ENCODE peak calls at places on chromosomes 13 and 19, in seven cellular contexts. T, A, R, S, Y, I and N are unnamed samples.

GRCh38 chr19:13014101-13014920 is 19.0 kb downstream of the NFIX start:
- DNase-seq in T (no peak), A (no peak), R (no peak), S (no peak), Y (no peak), I (no peak), N (no peak)

GRCh38 chr13:30486230-30487074 is 20.7 kb upstream of the HMGB1 start:
- DNase-seq in T (no peak), A (no peak), R (no peak), S (no peak), Y (no peak), I (no peak), N (no peak)

GRCh38 chr19:33388817-33389573 is 15.5 kb downstream of the CEBPG start:
- DNase-seq in T (no peak), A (peak), R (no peak), S (no peak), Y (no peak), I (no peak), N (peak)

GRCh38 chr19:14474827-14475226 is 327 bp downstream of the PTGER1 start:
- DNase-seq in T (no peak), A (no peak), R (no peak), S (no peak), Y (peak), I (no peak), N (no peak)

GRCh38 chr19:13282486-13283065 is 132.4 kb downstream of the IER2 start:
- DNase-seq in T (no peak), A (no peak), R (no peak), S (no peak), Y (no peak), I (no peak), N (no peak)

GRCh38 chr13:44932850-44933251 is 56.4 kb downstream of the NUFIP1 start:
- DNase-seq in T (no peak), A (no peak), R (no peak), S (no peak), Y (no peak), I (no peak), N (no peak)

GRCh38 chr13:69683921-69684663 is 423.5 kb upstream of the ATXN8OS start:
- DNase-seq in T (no peak), A (no peak), R (no peak), S (no peak), Y (peak), I (no peak), N (no peak)

GRCh38 chr13:25727250-25727649 is 324.6 kb downstream of the SHISA2 start:
- DNase-seq in T (no peak), A (no peak), R (no peak), S (no peak), Y (no peak), I (no peak), N (no peak)

GRCh38 chr13:22757530-22758120 is 423.2 kb upstream of the SGCG start:
- DNase-seq in T (no peak), A (peak), R (no peak), S (no peak), Y (no peak), I (no peak), N (no peak)

GRCh38 chr19:23070353-23070781 is 46.5 kb upstream of the ZNF730 start:
- DNase-seq in T (peak), A (peak), R (no peak), S (no peak), Y (peak), I (no peak), N (peak)

GRCh38 chr19:12777217-12778019 is 2.1 kb upstream of the HOOK2 start:
- DNase-seq in T (no peak), A (peak), R (peak), S (peak), Y (peak), I (no peak), N (peak)

GRCh38 chr13:53920916-53921315 is 892.3 kb downstream of the OLFM4 start:
- DNase-seq in T (no peak), A (no peak), R (no peak), S (no peak), Y (no peak), I (no peak), N (no peak)

GRCh38 chr13:90154311-90154960 is 1193.1 kb upstream of the MIR17HG start:
- DNase-seq in T (no peak), A (no peak), R (no peak), S (no peak), Y (no peak), I (no peak), N (no peak)

GRCh38 chr19:54560881-54561385 is 12.7 kb upstream of the LILRA2 start:
- DNase-seq in T (no peak), A (no peak), R (no peak), S (no peak), Y (no peak), I (no peak), N (no peak)

GRCh38 chr19:50838239-50838638 is 4.9 kb upstream of the KLK15 start:
- DNase-seq in T (no peak), A (no peak), R (no peak), S (no peak), Y (peak), I (peak), N (no peak)

GRCh38 chr13:91355826-91356710 is 8.6 kb downstream of the MIR17HG start:
- DNase-seq in T (no peak), A (no peak), R (no peak), S (no peak), Y (no peak), I (no peak), N (no peak)

GRCh38 chr13:98222081-98222554 is 45.0 kb upstream of the RNF113B start:
- DNase-seq in T (no peak), A (no peak), R (no peak), S (no peak), Y (no peak), I (no peak), N (no peak)

GRCh38 chr19:38371081-38371480 is 3.3 kb upstream of the PSMD8 start:
- DNase-seq in T (no peak), A (no peak), R (no peak), S (no peak), Y (no peak), I (no peak), N (no peak)

GRCh38 chr13:86581711-86582110 is 782.5 kb upstream of the SLITRK6 start:
- DNase-seq in T (no peak), A (no peak), R (no peak), S (no peak), Y (no peak), I (no peak), N (no peak)

GRCh38 chr19:10817291-10818038 is 18.5 kb downstream of the TMED1 start:
- DNase-seq in T (no peak), A (peak), R (no peak), S (no peak), Y (no peak), I (no peak), N (no peak)

GRCh38 chr13:96821381-96821780 is 172.9 kb downstream of the OXGR1 start:
- DNase-seq in T (no peak), A (no peak), R (no peak), S (no peak), Y (no peak), I (no peak), N (no peak)

GRCh38 chr13:104477256-104477655 is 1411.0 kb upstream of the SLC10A2 start:
- DNase-seq in T (no peak), A (no peak), R (no peak), S (no peak), Y (no peak), I (no peak), N (no peak)

GRCh38 chr13:112849500-112849899 is 119.5 kb upstream of the MCF2L start:
- DNase-seq in T (no peak), A (peak), R (no peak), S (peak), Y (no peak), I (no peak), N (no peak)

GRCh38 chr13:78657699-78658629 is 991 bp downstream of the OBI1 start:
- DNase-seq in T (no peak), A (peak), R (no peak), S (peak), Y (peak), I (no peak), N (no peak)

GRCh38 chr13:44277459-44277858 is 96.2 kb upstream of the SERP2 start:
- DNase-seq in T (no peak), A (no peak), R (no peak), S (no peak), Y (no peak), I (no peak), N (no peak)

GRCh38 chr13:79385694-79386093 is 20.4 kb downstream of the RBM26 start:
- DNase-seq in T (no peak), A (no peak), R (no peak), S (no peak), Y (peak), I (peak), N (no peak)

GRCh38 chr13:31043891-31044657 is 111.6 kb downstream of the TEX26 start:
- DNase-seq in T (peak), A (peak), R (peak), S (peak), Y (peak), I (peak), N (peak)

GRCh38 chr13:36807616-36808015 is 11.4 kb upstream of the RFXAP start:
- DNase-seq in T (no peak), A (no peak), R (no peak), S (no peak), Y (no peak), I (no peak), N (no peak)

GRCh38 chr13:57666131-57666530 is 34.6 kb downstream of the PCDH17 start:
- DNase-seq in T (no peak), A (no peak), R (no peak), S (no peak), Y (no peak), I (no peak), N (no peak)

GRCh38 chr13:27355894-27356293 is 68.5 kb upstream of the GTF3A start:
- DNase-seq in T (no peak), A (no peak), R (no peak), S (no peak), Y (no peak), I (no peak), N (no peak)

GRCh38 chr13:96772426-96772825 is 221.8 kb downstream of the OXGR1 start:
- DNase-seq in T (no peak), A (no peak), R (no peak), S (no peak), Y (no peak), I (no peak), N (no peak)

GRCh38 chr19:12779162-12779993 is 4.0 kb upstream of the HOOK2 start:
- DNase-seq in T (no peak), A (peak), R (no peak), S (peak), Y (peak), I (no peak), N (no peak)

GRCh38 chr13:79226250-79226649 is 179.8 kb downstream of the RBM26 start:
- DNase-seq in T (no peak), A (no peak), R (no peak), S (no peak), Y (no peak), I (no peak), N (no peak)

GRCh38 chr13:41505209-41505835 is 48.0 kb downstream of the RGCC start:
- DNase-seq in T (no peak), A (no peak), R (no peak), S (no peak), Y (no peak), I (no peak), N (no peak)

GRCh38 chr13:99976502-99977115 is 5.0 kb upstream of the ZIC2 start:
- DNase-seq in T (no peak), A (no peak), R (no peak), S (no peak), Y (no peak), I (no peak), N (no peak)

DNA sequence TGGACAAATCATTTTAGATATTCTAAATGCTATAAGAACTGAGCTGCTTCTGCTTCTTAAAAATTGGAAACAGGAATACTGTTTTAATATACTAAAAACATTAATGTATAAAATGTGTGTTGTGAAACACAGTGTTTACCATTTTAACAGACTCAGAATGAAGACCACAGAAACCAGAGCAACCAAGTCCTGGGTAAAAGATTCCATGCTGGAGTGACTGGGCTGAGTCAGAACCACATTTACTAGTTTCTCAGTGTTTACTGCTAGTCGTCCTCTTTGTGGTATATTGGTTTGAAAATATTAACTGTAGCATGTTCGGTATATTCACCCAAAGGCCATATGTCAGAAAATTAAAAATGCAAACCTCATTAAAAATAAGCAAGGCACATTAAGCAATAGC is 31.9 kb downstream of the ANKRD10 start:
- DNase-seq in T (no peak), A (no peak), R (no peak), S (no peak), Y (no peak), I (no peak), N (no peak)
- TF ChIP-seq TAF1 in T (no peak), A (no peak), R (no peak), S (no peak), Y (no peak), I (no peak), N (no peak)

DNA sequence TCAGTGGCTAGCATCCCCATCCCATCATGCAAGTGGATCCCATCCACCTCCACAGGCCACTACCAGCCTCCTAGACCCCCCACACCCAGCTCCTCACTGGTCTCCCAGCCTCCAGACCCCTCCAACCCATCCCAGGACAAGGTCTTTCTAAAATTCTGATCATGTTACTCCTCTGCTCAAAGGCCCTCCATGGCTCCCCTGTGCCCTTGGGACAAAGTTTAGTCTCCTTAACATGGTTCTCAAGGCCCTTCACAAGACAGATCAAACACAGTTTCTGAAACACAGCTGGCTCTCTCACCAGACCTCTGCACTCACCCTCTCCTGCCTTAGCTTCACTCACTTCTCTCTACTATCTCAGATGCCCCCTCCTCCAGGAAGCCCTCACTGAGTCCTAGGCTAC is 9.3 kb downstream of the CEACAM19 start:
- DNase-seq in T (no peak), A (no peak), R (no peak), S (no peak), Y (no peak), I (no peak), N (no peak)
- TF ChIP-seq TAF1 in T (no peak), A (no peak), R (no peak), S (no peak), Y (no peak), I (no peak), N (no peak)

DNA sequence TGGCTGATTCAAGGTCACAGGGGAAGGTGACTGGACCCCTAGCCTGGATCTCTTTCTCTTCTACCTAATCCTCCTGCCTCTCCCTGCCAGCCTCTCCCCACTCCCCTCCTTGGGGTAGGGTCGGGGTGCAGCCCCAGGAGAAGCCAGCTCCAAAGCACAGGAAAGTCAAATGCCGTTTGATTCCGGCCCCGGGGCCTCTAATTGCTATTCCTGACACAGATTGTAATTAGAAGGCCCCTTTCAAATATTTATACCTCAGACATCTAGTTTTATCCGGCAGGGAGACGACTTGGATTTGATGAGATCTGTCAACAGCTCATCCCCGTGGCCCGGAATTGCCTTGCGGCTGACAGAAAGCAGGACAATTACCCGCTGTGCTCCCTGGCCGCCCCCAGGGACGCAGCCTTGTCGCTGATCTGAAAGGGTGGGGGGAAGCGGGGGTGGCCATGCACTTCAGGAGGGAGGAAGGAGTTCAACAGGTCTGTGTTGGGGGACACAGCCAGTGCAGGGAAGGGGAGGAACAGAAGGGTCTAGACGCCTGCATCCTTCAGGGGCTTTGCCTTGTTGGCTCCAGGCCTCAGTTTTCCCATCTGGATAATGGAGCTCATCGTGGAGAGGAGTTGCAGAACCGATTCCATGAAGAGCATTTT is 1.9 kb upstream of the SHD start:
- DNase-seq in T (no peak), A (peak), R (no peak), S (no peak), Y (peak), I (no peak), N (no peak)
- TF ChIP-seq TAF1 in T (no peak), A (no peak), R (no peak), S (no peak), Y (no peak), I (no peak), N (no peak)

GRCh38 chr19:49761249-49761624 is 1.9 kb downstream of the TSKS start:
- DNase-seq in T (no peak), A (no peak), R (no peak), S (no peak), Y (no peak), I (no peak), N (no peak)

GRCh38 chr19:49764341-49764740 is 1.2 kb upstream of the TSKS start:
- DNase-seq in T (no peak), A (no peak), R (no peak), S (no peak), Y (no peak), I (no peak), N (no peak)

GRCh38 chr19:49766007-49766937 is 529 bp upstream of the AP2A1 start:
- DNase-seq in T (peak), A (peak), R (peak), S (peak), Y (peak), I (peak), N (peak)

GRCh38 chr19:49761625-49762311 is 1.3 kb downstream of the TSKS start:
- DNase-seq in T (no peak), A (no peak), R (no peak), S (peak), Y (peak), I (no peak), N (no peak)

GRCh38 chr19:49763230-49763629 is at the start of gene TSKS:
- DNase-seq in T (no peak), A (no peak), R (no peak), S (no peak), Y (no peak), I (no peak), N (no peak)
- TF ChIP-seq TAF1 in T (no peak), A (no peak), R (no peak), S (no peak), Y (no peak), I (no peak), N (no peak)

GRCh38 chr19:16834747-16835146 is 5.5 kb downstream of the SIN3B start:
- DNase-seq in T (no peak), A (no peak), R (no peak), S (no peak), Y (no peak), I (no peak), N (no peak)

GRCh38 chr19:16841391-16841926 is 12.3 kb downstream of the SIN3B start:
- DNase-seq in T (no peak), A (no peak), R (no peak), S (no peak), Y (no peak), I (no peak), N (no peak)

GRCh38 chr19:16831531-16831930 is 2.3 kb downstream of the SIN3B start:
- DNase-seq in T (no peak), A (no peak), R (no peak), S (no peak), Y (no peak), I (no peak), N (no peak)

GRCh38 chr19:16836906-16837362 is 7.7 kb downstream of the SIN3B start:
- DNase-seq in T (no peak), A (no peak), R (no peak), S (no peak), Y (no peak), I (no peak), N (no peak)

GRCh38 chr19:16836115-16836905 is 7.1 kb downstream of the SIN3B start:
- DNase-seq in T (no peak), A (no peak), R (peak), S (no peak), Y (peak), I (peak), N (no peak)
- TF ChIP-seq TAF1 in T (no peak), A (no peak), R (no peak), S (no peak), Y (no peak), I (no peak), N (no peak)

GRCh38 chr19:45667620-45668341 is at the start of gene GIPR:
- DNase-seq in T (no peak), A (peak), R (peak), S (peak), Y (peak), I (no peak), N (no peak)

GRCh38 chr19:45668342-45668871 is 386 bp downstream of the GIPR start:
- DNase-seq in T (no peak), A (no peak), R (no peak), S (no peak), Y (no peak), I (no peak), N (no peak)

GRCh38 chr19:45676851-45677263 is 8.8 kb downstream of the GIPR start:
- DNase-seq in T (no peak), A (no peak), R (peak), S (no peak), Y (no peak), I (no peak), N (no peak)

GRCh38 chr19:45670670-45671453 is 2.8 kb downstream of the GIPR start:
- DNase-seq in T (peak), A (peak), R (peak), S (peak), Y (peak), I (peak), N (peak)
- TF ChIP-seq TAF1 in T (no peak), A (no peak), R (no peak), S (no peak), Y (peak), I (no peak), N (no peak)